ENCODE peak calls at places on chromosomes 12 and 14, in ten cellular contexts. P is AG09309; O is WTC11; Q is T-helper 1 cell; H is CD4-positive, alpha-beta T cell; U is stimulated activated CD8-positive, alpha-beta memory T cell treated with anti-CD3 and anti-CD28 coated beads, Interleukin-7, amount 100 ng/mL, for 48 hours; B is ELR; Y is left ventricle myocardium inferior; M is Calu3; E is cardiac muscle cell. G is an unnamed sample.
A peak's percentile ranks its signal among the peaks of the same experiment; 100 is the strongest.

GRCh38 chr14:101972126-101972785 is 7.9 kb downstream of the DYNC1H1 start:
- DNase-seq in M (peak; percentile 86), P (peak; percentile 98), U (no peak), Q (no peak), Y (peak; percentile 77), O (no peak), B (peak; percentile 100), E (no peak), H (no peak), G (peak; percentile 92)

GRCh38 chr12:67456281-67456918 is 187.2 kb downstream of the CAND1 start:
- DNase-seq in H (no peak), O (no peak), Q (no peak), M (no peak), U (no peak), B (peak; percentile 36), Y (no peak), P (peak; percentile 80), E (no peak), G (no peak)

GRCh38 chr14:104895786-104896642 is 28.7 kb upstream of the PLD4 start:
- DNase-seq in M (no peak), Y (peak; percentile 14), P (no peak), H (no peak), Q (no peak), U (no peak), O (no peak), E (no peak), B (peak; percentile 16), G (no peak)

GRCh38 chr12:83823386-83824045 is 1089.1 kb downstream of the SLC6A15 start:
- DNase-seq in H (no peak), E (peak; percentile 61), U (no peak), M (peak; percentile 66), B (no peak), O (peak; percentile 89), Y (no peak), Q (no peak), P (no peak), G (no peak)

GRCh38 chr12:19440019-19440858 is 947 bp downstream of the AEBP2 start:
- DNase-seq in O (peak; percentile 62), H (peak; percentile 23), U (peak; percentile 43), M (peak; percentile 46), P (no peak), B (peak; percentile 71), Q (peak; percentile 41), Y (peak; percentile 45), E (peak; percentile 66), G (peak; percentile 21)

GRCh38 chr14:89720741-89721315 is 233.7 kb downstream of the EFCAB11 start:
- DNase-seq in M (no peak), Q (peak; percentile 56), Y (peak; percentile 23), O (no peak), U (no peak), E (no peak), P (no peak), B (no peak), H (peak; percentile 67), G (no peak)

GRCh38 chr12:89525002-89525823 is 617 bp upstream of the GALNT4 start:
- DNase-seq in P (no peak), H (no peak), Y (peak; percentile 35), U (peak; percentile 5), E (peak; percentile 67), B (peak; percentile 45), M (peak; percentile 71), Q (peak; percentile 21), O (peak; percentile 66), G (peak; percentile 5)

GRCh38 chr12:117692512-117692911 is 276.3 kb downstream of the KSR2 start:
- DNase-seq in H (no peak), M (no peak), Y (no peak), Q (no peak), O (no peak), B (no peak), P (no peak), U (no peak), E (no peak), G (no peak)

GRCh38 chr14:96164861-96165490 is 39.7 kb upstream of the BDKRB2 start:
- DNase-seq in M (no peak), E (no peak), H (no peak), Q (no peak), O (no peak), U (no peak), P (no peak), Y (no peak), B (no peak), G (no peak)

GRCh38 chr12:4653257-4653656 is 4.3 kb downstream of the NDUFA9 start:
- DNase-seq in O (no peak), B (no peak), Q (no peak), H (no peak), E (no peak), Y (no peak), M (no peak), P (no peak), U (no peak), G (no peak)

GRCh38 chr12:122099280-122099749 is 20.8 kb downstream of the MLXIP start:
- DNase-seq in P (no peak), O (no peak), U (no peak), Q (no peak), H (no peak), E (no peak), Y (no peak), B (no peak), M (no peak), G (peak; percentile 94)

GRCh38 chr12:127655691-127656090 is 611.3 kb upstream of the TMEM132C start:
- DNase-seq in B (peak; percentile 71), M (no peak), Y (no peak), U (no peak), O (no peak), H (no peak), E (no peak), P (peak; percentile 91), Q (no peak), G (no peak)

GRCh38 chr12:104549820-104550480 is 93.2 kb downstream of the CHST11 start:
- DNase-seq in U (no peak), P (no peak), M (no peak), H (no peak), O (no peak), Q (no peak), E (no peak), B (peak; percentile 64), Y (no peak), G (no peak)

GRCh38 chr12:126182619-126183236 is 1117.5 kb downstream of the AACS start:
- DNase-seq in P (peak; percentile 75), H (no peak), E (no peak), M (no peak), B (no peak), Q (no peak), Y (no peak), O (no peak), U (no peak), G (no peak)

GRCh38 chr12:92302041-92302829 is 156.6 kb upstream of the BTG1 start:
- DNase-seq in P (no peak), E (no peak), M (no peak), Y (no peak), B (no peak), H (no peak), Q (no peak), U (no peak), O (no peak), G (no peak)

GRCh38 chr14:99755068-99755405 is 38.2 kb upstream of the EML1 start:
- DNase-seq in O (no peak), Q (no peak), U (no peak), Y (no peak), M (no peak), P (no peak), B (no peak), H (no peak), E (no peak), G (no peak)

GRCh38 chr12:61357496-61357895 is 902.7 kb upstream of the USP15 start:
- DNase-seq in M (no peak), U (no peak), P (no peak), O (no peak), Y (no peak), H (no peak), Q (no peak), E (no peak), B (no peak), G (no peak)

GRCh38 chr12:57836442-57837375 is 9.8 kb downstream of the CTDSP2 start:
- DNase-seq in E (peak; percentile 66), U (no peak), P (no peak), H (no peak), B (peak; percentile 82), Q (no peak), Y (peak; percentile 87), O (peak; percentile 47), M (no peak), G (no peak)

GRCh38 chr12:89373772-89374572 is 21.7 kb upstream of the DUSP6 start:
- DNase-seq in Q (no peak), E (no peak), M (peak; percentile 53), P (no peak), H (no peak), Y (no peak), B (peak; percentile 87), O (no peak), U (no peak), G (peak; percentile 15)